ENCODE peak calls at places on chromosome 2, in seven cellular contexts. One of them, this sample, is unnamed.
A peak's percentile ranks its signal among the peaks of the same experiment; 100 is the strongest.

GRCh38 chr2:170456914-170457313 is 258.2 kb upstream of the SP5 start:
- DNase-seq in H9: no peak
- DNase-seq in mesenchymal stem cell: peak; percentile 28
- DNase-seq in mesendoderm: no peak
- DNase-seq in neuronal stem cell: no peak
- DNase-seq in IMR-90: no peak
- DNase-seq in H1: no peak
- DNase-seq in this sample: peak; percentile 11

GRCh38 chr2:53654364-53654763 is 113.2 kb upstream of the CHAC2 start:
- DNase-seq in H9: no peak
- DNase-seq in mesenchymal stem cell: no peak
- DNase-seq in mesendoderm: no peak
- DNase-seq in neuronal stem cell: no peak
- DNase-seq in IMR-90: no peak
- DNase-seq in H1: no peak
- DNase-seq in this sample: no peak

GRCh38 chr2:40034198-40034597 is 255.1 kb upstream of the THUMPD2 start:
- DNase-seq in H9: no peak
- DNase-seq in mesenchymal stem cell: peak; percentile 73
- DNase-seq in mesendoderm: no peak
- DNase-seq in neuronal stem cell: no peak
- DNase-seq in IMR-90: peak; percentile 97
- DNase-seq in H1: no peak
- DNase-seq in this sample: no peak

GRCh38 chr2:150732064-150732463 is 244.6 kb upstream of the RND3 start:
- DNase-seq in H9: no peak
- DNase-seq in mesenchymal stem cell: peak; percentile 60
- DNase-seq in mesendoderm: peak; percentile 14
- DNase-seq in neuronal stem cell: no peak
- DNase-seq in IMR-90: peak; percentile 86
- DNase-seq in H1: no peak
- DNase-seq in this sample: no peak

GRCh38 chr2:5524551-5524950 is 167.6 kb upstream of the SOX11 start:
- DNase-seq in H9: no peak
- DNase-seq in mesenchymal stem cell: no peak
- DNase-seq in mesendoderm: no peak
- DNase-seq in neuronal stem cell: no peak
- DNase-seq in IMR-90: no peak
- DNase-seq in H1: no peak
- DNase-seq in this sample: no peak

GRCh38 chr2:96934831-96935545 is 51.4 kb downstream of the FAM178B start:
- DNase-seq in H9: no peak
- DNase-seq in mesenchymal stem cell: no peak
- DNase-seq in mesendoderm: no peak
- DNase-seq in neuronal stem cell: no peak
- DNase-seq in IMR-90: no peak
- DNase-seq in H1: no peak
- DNase-seq in this sample: no peak

GRCh38 chr2:199851886-199852285 is 894 bp upstream of the FTCDNL1 start:
- DNase-seq in H9: no peak
- DNase-seq in mesenchymal stem cell: no peak
- DNase-seq in mesendoderm: no peak
- DNase-seq in neuronal stem cell: no peak
- DNase-seq in IMR-90: no peak
- DNase-seq in H1: no peak
- DNase-seq in this sample: no peak

GRCh38 chr2:152682663-152683062 is 34.6 kb downstream of the PRPF40A start:
- DNase-seq in H9: no peak
- DNase-seq in mesenchymal stem cell: no peak
- DNase-seq in mesendoderm: peak; percentile 57
- DNase-seq in neuronal stem cell: no peak
- DNase-seq in IMR-90: no peak
- DNase-seq in H1: no peak
- DNase-seq in this sample: no peak

GRCh38 chr2:119109823-119110222 is 48.7 kb downstream of the C1QL2 start:
- DNase-seq in H9: peak; percentile 26
- DNase-seq in mesenchymal stem cell: no peak
- DNase-seq in mesendoderm: peak; percentile 51
- DNase-seq in neuronal stem cell: no peak
- DNase-seq in IMR-90: no peak
- DNase-seq in H1: no peak
- DNase-seq in this sample: no peak

GRCh38 chr2:158509928-158510797 is 53.4 kb downstream of the PKP4 start:
- DNase-seq in H9: no peak
- DNase-seq in mesenchymal stem cell: peak; percentile 57
- DNase-seq in mesendoderm: no peak
- DNase-seq in neuronal stem cell: no peak
- DNase-seq in IMR-90: peak; percentile 64
- DNase-seq in H1: no peak
- DNase-seq in this sample: no peak

GRCh38 chr2:101608411-101609317 is 88.8 kb upstream of the MAP4K4 start:
- DNase-seq in H9: no peak
- DNase-seq in mesenchymal stem cell: no peak
- DNase-seq in mesendoderm: no peak
- DNase-seq in neuronal stem cell: no peak
- DNase-seq in IMR-90: no peak
- DNase-seq in H1: no peak
- DNase-seq in this sample: no peak

GRCh38 chr2:171893196-171893823 is 734 bp downstream of the SLC25A12 start:
- DNase-seq in H9: no peak
- DNase-seq in mesenchymal stem cell: no peak
- DNase-seq in mesendoderm: peak; percentile 64
- DNase-seq in neuronal stem cell: no peak
- DNase-seq in IMR-90: no peak
- DNase-seq in H1: no peak
- DNase-seq in this sample: no peak

GRCh38 chr2:7982054-7982453 is 699.8 kb upstream of the ID2 start:
- DNase-seq in H9: no peak
- DNase-seq in mesenchymal stem cell: no peak
- DNase-seq in mesendoderm: no peak
- DNase-seq in neuronal stem cell: no peak
- DNase-seq in IMR-90: no peak
- DNase-seq in H1: no peak
- DNase-seq in this sample: no peak

GRCh38 chr2:132374961-132375360 is 41.6 kb upstream of the GPR39 start:
- DNase-seq in H9: no peak
- DNase-seq in mesenchymal stem cell: no peak
- DNase-seq in mesendoderm: no peak
- DNase-seq in neuronal stem cell: no peak
- DNase-seq in IMR-90: no peak
- DNase-seq in H1: no peak
- DNase-seq in this sample: no peak

GRCh38 chr2:27638709-27639108 is 9.9 kb downstream of the GPN1 start:
- DNase-seq in H9: no peak
- DNase-seq in mesenchymal stem cell: no peak
- DNase-seq in mesendoderm: no peak
- DNase-seq in neuronal stem cell: no peak
- DNase-seq in IMR-90: peak; percentile 90
- DNase-seq in H1: no peak
- DNase-seq in this sample: no peak

GRCh38 chr2:55113976-55114564 is 63.8 kb upstream of the RTN4 start:
- DNase-seq in H9: no peak
- DNase-seq in mesenchymal stem cell: no peak
- DNase-seq in mesendoderm: no peak
- DNase-seq in neuronal stem cell: no peak
- DNase-seq in IMR-90: no peak
- DNase-seq in H1: no peak
- DNase-seq in this sample: no peak

GRCh38 chr2:237723023-237723422 is 75.6 kb upstream of the RBM44 start:
- DNase-seq in H9: no peak
- DNase-seq in mesenchymal stem cell: no peak
- DNase-seq in mesendoderm: no peak
- DNase-seq in neuronal stem cell: no peak
- DNase-seq in IMR-90: no peak
- DNase-seq in H1: no peak
- DNase-seq in this sample: no peak
- H3K23ac ChIP-seq in H9: no peak overlapping the region
- H3K23ac ChIP-seq in mesenchymal stem cell: no peak overlapping the region
- H3K23ac ChIP-seq in mesendoderm: no peak overlapping the region
- H3K23ac ChIP-seq in neuronal stem cell: no peak overlapping the region
- H3K23ac ChIP-seq in IMR-90: no peak overlapping the region
- H3K23ac ChIP-seq in H1: no peak overlapping the region
- H3K23ac ChIP-seq in this sample: no peak overlapping the region

GRCh38 chr2:43636616-43637015 is 444 bp upstream of the PLEKHH2 start:
- DNase-seq in H9: no peak
- DNase-seq in mesenchymal stem cell: no peak
- DNase-seq in mesendoderm: no peak
- DNase-seq in neuronal stem cell: no peak
- DNase-seq in IMR-90: no peak
- DNase-seq in H1: no peak
- DNase-seq in this sample: no peak

GRCh38 chr2:43637030-43637803 is at the start of gene PLEKHH2:
- DNase-seq in H9: peak; percentile 94
- DNase-seq in mesenchymal stem cell: peak; percentile 89
- DNase-seq in mesendoderm: peak; percentile 88
- DNase-seq in neuronal stem cell: peak; percentile 90
- DNase-seq in IMR-90: peak; percentile 83
- DNase-seq in H1: peak; percentile 99
- DNase-seq in this sample: peak; percentile 73

DNA sequence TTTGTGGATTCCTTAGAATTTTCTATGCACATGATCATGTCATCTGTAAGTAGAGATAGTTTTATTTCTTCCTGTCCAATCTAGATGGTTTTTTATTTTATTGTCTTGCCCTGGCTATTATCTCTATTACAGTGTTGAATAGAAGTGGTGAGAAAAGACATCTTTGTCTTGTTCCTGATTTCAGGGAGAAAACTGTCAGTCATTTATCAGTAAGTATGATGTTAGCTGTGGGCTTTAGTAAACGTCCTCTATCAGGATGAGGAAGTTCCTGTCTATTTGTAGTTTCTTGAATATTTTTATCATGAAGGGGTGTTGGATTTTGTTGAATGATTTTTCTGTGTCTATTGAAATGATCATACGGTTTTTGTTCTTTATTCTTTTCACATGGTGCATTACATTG is 5.3 kb downstream of the PLEKHH2 start:
- DNase-seq in H9: no peak
- DNase-seq in mesenchymal stem cell: no peak
- DNase-seq in mesendoderm: no peak
- DNase-seq in neuronal stem cell: no peak
- DNase-seq in IMR-90: no peak
- DNase-seq in H1: no peak
- DNase-seq in this sample: no peak
- H3K23ac ChIP-seq in H9: no peak overlapping the region
- H3K23ac ChIP-seq in mesenchymal stem cell: no peak overlapping the region
- H3K23ac ChIP-seq in mesendoderm: no peak overlapping the region
- H3K23ac ChIP-seq in neuronal stem cell: no peak overlapping the region
- H3K23ac ChIP-seq in IMR-90: no peak overlapping the region
- H3K23ac ChIP-seq in H1: no peak overlapping the region
- H3K23ac ChIP-seq in this sample: no peak overlapping the region

GRCh38 chr2:24832991-24833671 is 39.9 kb downstream of the CENPO start:
- DNase-seq in H9: peak; percentile 40
- DNase-seq in mesenchymal stem cell: no peak
- DNase-seq in mesendoderm: no peak
- DNase-seq in neuronal stem cell: no peak
- DNase-seq in IMR-90: no peak
- DNase-seq in H1: no peak
- DNase-seq in this sample: no peak
- H3K23ac ChIP-seq in H9: no peak overlapping the region
- H3K23ac ChIP-seq in mesenchymal stem cell: no peak overlapping the region
- H3K23ac ChIP-seq in mesendoderm: no peak overlapping the region
- H3K23ac ChIP-seq in neuronal stem cell: peak overlapping the region; percentile 45
- H3K23ac ChIP-seq in IMR-90: no peak overlapping the region
- H3K23ac ChIP-seq in H1: no peak overlapping the region
- H3K23ac ChIP-seq in this sample: no peak overlapping the region

GRCh38 chr2:116987447-116987846 is 827.0 kb upstream of the DDX18 start:
- DNase-seq in H9: no peak
- DNase-seq in mesenchymal stem cell: no peak
- DNase-seq in mesendoderm: no peak
- DNase-seq in neuronal stem cell: no peak
- DNase-seq in IMR-90: no peak
- DNase-seq in H1: no peak
- DNase-seq in this sample: no peak
- H3K23ac ChIP-seq in H9: no peak overlapping the region
- H3K23ac ChIP-seq in mesenchymal stem cell: no peak overlapping the region
- H3K23ac ChIP-seq in mesendoderm: no peak overlapping the region
- H3K23ac ChIP-seq in neuronal stem cell: no peak overlapping the region
- H3K23ac ChIP-seq in IMR-90: no peak overlapping the region
- H3K23ac ChIP-seq in H1: no peak overlapping the region
- H3K23ac ChIP-seq in this sample: peak overlapping the region; percentile 95

DNA sequence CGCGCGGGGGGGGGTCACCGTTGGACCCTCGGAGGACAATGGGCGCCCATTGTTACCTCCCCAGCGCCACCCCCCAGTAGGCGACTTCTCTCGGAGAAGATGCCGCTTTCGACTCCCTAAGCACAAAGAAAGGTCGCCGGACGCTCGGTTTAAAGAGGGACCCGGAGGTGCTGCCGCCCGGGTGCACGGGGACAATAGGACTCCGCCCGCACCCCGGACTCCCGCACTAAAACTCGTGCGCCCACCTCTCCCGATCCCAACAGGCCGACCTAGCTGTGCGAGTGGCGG is 318 bp upstream of the CDC42EP3 start:
- DNase-seq in H9: no peak
- DNase-seq in mesenchymal stem cell: no peak
- DNase-seq in mesendoderm: no peak
- DNase-seq in neuronal stem cell: no peak
- DNase-seq in IMR-90: no peak
- DNase-seq in H1: no peak
- DNase-seq in this sample: peak; percentile 58
- H3K23ac ChIP-seq in H9: no peak overlapping the region
- H3K23ac ChIP-seq in mesenchymal stem cell: peak overlapping the region; percentile 89
- H3K23ac ChIP-seq in mesendoderm: no peak overlapping the region
- H3K23ac ChIP-seq in neuronal stem cell: peak overlapping the region; percentile 86
- H3K23ac ChIP-seq in IMR-90: peak overlapping the region; percentile 35
- H3K23ac ChIP-seq in H1: no peak overlapping the region
- H3K23ac ChIP-seq in this sample: no peak overlapping the region

GRCh38 chr2:104026726-104027125 is 827.2 kb upstream of the POU3F3 start:
- DNase-seq in H9: no peak
- DNase-seq in mesenchymal stem cell: no peak
- DNase-seq in mesendoderm: no peak
- DNase-seq in neuronal stem cell: no peak
- DNase-seq in IMR-90: no peak
- DNase-seq in H1: no peak
- DNase-seq in this sample: no peak

GRCh38 chr2:104028066-104028465 is 825.8 kb upstream of the POU3F3 start:
- DNase-seq in H9: no peak
- DNase-seq in mesenchymal stem cell: no peak
- DNase-seq in mesendoderm: no peak
- DNase-seq in neuronal stem cell: no peak
- DNase-seq in IMR-90: no peak
- DNase-seq in H1: no peak
- DNase-seq in this sample: no peak

GRCh38 chr2:104025296-104025695 is 828.6 kb upstream of the POU3F3 start:
- DNase-seq in H9: no peak
- DNase-seq in mesenchymal stem cell: no peak
- DNase-seq in mesendoderm: no peak
- DNase-seq in neuronal stem cell: no peak
- DNase-seq in IMR-90: no peak
- DNase-seq in H1: no peak
- DNase-seq in this sample: no peak
- H3K23ac ChIP-seq in H9: no peak overlapping the region
- H3K23ac ChIP-seq in mesenchymal stem cell: no peak overlapping the region
- H3K23ac ChIP-seq in mesendoderm: no peak overlapping the region
- H3K23ac ChIP-seq in neuronal stem cell: no peak overlapping the region
- H3K23ac ChIP-seq in IMR-90: no peak overlapping the region
- H3K23ac ChIP-seq in H1: no peak overlapping the region
- H3K23ac ChIP-seq in this sample: no peak overlapping the region

This sample was measured in trophoblast cell.